ENCODE peak calls at places on chromosome 17, in seven cellular contexts. One of them, this sample, is unnamed.

GRCh38 chr17:78381601-78382168 is 3.2 kb downstream of the PGS1 start:
- DNase-seq in AG10803: peak
- DNase-seq in H9: peak
- DNase-seq in RWPE1: no peak
- DNase-seq in astrocyte of the hippocampus: peak
- DNase-seq in fibroblast of the aortic adventitia: no peak
- DNase-seq in aorta: no peak
- DNase-seq in this sample: no peak

GRCh38 chr17:16052486-16052885 is 52.9 kb downstream of the TTC19 start:
- DNase-seq in aorta: no peak
- DNase-seq in H9: no peak
- DNase-seq in fibroblast of the aortic adventitia: peak
- DNase-seq in astrocyte of the hippocampus: no peak
- DNase-seq in AG10803: peak
- DNase-seq in RWPE1: no peak
- DNase-seq in this sample: no peak

GRCh38 chr17:28112199-28112995 is 69.9 kb downstream of the NLK start:
- DNase-seq in aorta: no peak
- DNase-seq in astrocyte of the hippocampus: no peak
- DNase-seq in H9: no peak
- DNase-seq in fibroblast of the aortic adventitia: peak
- DNase-seq in RWPE1: no peak
- DNase-seq in AG10803: peak
- DNase-seq in this sample: no peak

GRCh38 chr17:56815711-56816110 is 18.0 kb downstream of the C17orf67 start:
- DNase-seq in astrocyte of the hippocampus: peak
- DNase-seq in fibroblast of the aortic adventitia: peak
- DNase-seq in H9: no peak
- DNase-seq in RWPE1: no peak
- DNase-seq in aorta: no peak
- DNase-seq in AG10803: peak
- DNase-seq in this sample: no peak

GRCh38 chr17:44378171-44378705 is 11.2 kb downstream of the ITGA2B start:
- DNase-seq in H9: no peak
- DNase-seq in AG10803: no peak
- DNase-seq in aorta: no peak
- DNase-seq in RWPE1: no peak
- DNase-seq in astrocyte of the hippocampus: no peak
- DNase-seq in fibroblast of the aortic adventitia: no peak
- DNase-seq in this sample: no peak

GRCh38 chr17:78125976-78126894 is 2.3 kb downstream of the TMC6 start:
- DNase-seq in RWPE1: no peak
- DNase-seq in aorta: peak
- DNase-seq in astrocyte of the hippocampus: no peak
- DNase-seq in AG10803: no peak
- DNase-seq in H9: no peak
- DNase-seq in fibroblast of the aortic adventitia: no peak
- DNase-seq in this sample: no peak

GRCh38 chr17:40541060-40541872 is 24.0 kb downstream of the CCR7 start:
- DNase-seq in fibroblast of the aortic adventitia: no peak
- DNase-seq in H9: no peak
- DNase-seq in AG10803: no peak
- DNase-seq in astrocyte of the hippocampus: no peak
- DNase-seq in aorta: no peak
- DNase-seq in RWPE1: no peak
- DNase-seq in this sample: no peak

GRCh38 chr17:45432405-45433113 is at the start of gene ARHGAP27:
- DNase-seq in fibroblast of the aortic adventitia: no peak
- DNase-seq in H9: peak
- DNase-seq in AG10803: no peak
- DNase-seq in aorta: peak
- DNase-seq in astrocyte of the hippocampus: no peak
- DNase-seq in RWPE1: peak
- DNase-seq in this sample: no peak

GRCh38 chr17:66348605-66349165 is 46.3 kb downstream of the PRKCA start:
- DNase-seq in RWPE1: peak
- DNase-seq in AG10803: peak
- DNase-seq in astrocyte of the hippocampus: peak
- DNase-seq in H9: no peak
- DNase-seq in fibroblast of the aortic adventitia: peak
- DNase-seq in aorta: no peak
- DNase-seq in this sample: peak

GRCh38 chr17:80263253-80264047 is 2.8 kb downstream of the RNF213 start:
- DNase-seq in fibroblast of the aortic adventitia: peak
- DNase-seq in H9: peak
- DNase-seq in RWPE1: peak
- DNase-seq in AG10803: peak
- DNase-seq in astrocyte of the hippocampus: peak
- DNase-seq in aorta: peak
- DNase-seq in this sample: peak

GRCh38 chr17:28901866-28902818 is 737 bp downstream of the DHRS13 start:
- DNase-seq in RWPE1: peak
- DNase-seq in astrocyte of the hippocampus: no peak
- DNase-seq in aorta: no peak
- DNase-seq in AG10803: peak
- DNase-seq in fibroblast of the aortic adventitia: no peak
- DNase-seq in H9: no peak
- DNase-seq in this sample: no peak

GRCh38 chr17:70906808-70907207 is 737.5 kb downstream of the KCNJ2 start:
- DNase-seq in H9: peak
- DNase-seq in aorta: no peak
- DNase-seq in AG10803: peak
- DNase-seq in RWPE1: no peak
- DNase-seq in astrocyte of the hippocampus: peak
- DNase-seq in fibroblast of the aortic adventitia: peak
- DNase-seq in this sample: no peak

This sample was measured in epithelial cell of prostate.